ENCODE peak calls at places on chromosomes 13 and 19, in eight cellular contexts. Z is GM23338; G is activated CD8-positive, alpha-beta memory T cell treated with anti-CD3 and anti-CD28 coated beads, Interleukin-2, amount 10 ng/mL, durations not matched to agents 7 days and 5 days; K is mucosa of descending colon; M is upper lobe of left lung; A is heart left ventricle; F is activated naive CD8-positive, alpha-beta T cell treated with anti-CD3 and anti-CD28 coated beads, Interleukin-2, amount 50 U/mL, for 24 hours; U is heart right ventricle. X is an unnamed sample.

GRCh38 chr13:93233997-93234416 is 7.4 kb downstream of the GPC6 start:
- ATAC-seq in U (no peak), K (no peak), M (no peak), Z (peak; percentile 98), F (no peak), A (no peak), G (no peak), X (no peak)

GRCh38 chr19:50663280-50663790 is 14.1 kb downstream of the C19orf81 start:
- ATAC-seq in M (no peak), U (no peak), G (no peak), F (no peak), Z (no peak), A (no peak), K (no peak), X (no peak)

GRCh38 chr13:79491715-79492114 is 10.8 kb downstream of the NDFIP2 start:
- ATAC-seq in U (no peak), Z (no peak), F (no peak), K (peak; percentile 15), A (no peak), M (no peak), G (no peak), X (no peak)

GRCh38 chr13:50309872-50310594 is 294.8 kb downstream of the KCNRG start:
- ATAC-seq in A (no peak), U (no peak), G (no peak), M (no peak), K (no peak), F (peak; percentile 98), Z (peak; percentile 80), X (no peak)

GRCh38 chr13:75305057-75305456 is 176.9 kb downstream of the TBC1D4 start:
- ATAC-seq in K (no peak), Z (no peak), A (peak; percentile 21), G (no peak), U (peak; percentile 50), F (no peak), M (no peak), X (no peak)

GRCh38 chr19:15238639-15239155 is 6.4 kb upstream of the EPHX3 start:
- ATAC-seq in U (peak; percentile 30), G (no peak), Z (peak; percentile 34), A (no peak), F (no peak), K (no peak), M (no peak), X (no peak)

GRCh38 chr19:45171211-45171623 is 6.8 kb downstream of the TRAPPC6A start:
- ATAC-seq in A (peak; percentile 28), K (peak; percentile 40), F (peak; percentile 71), M (no peak), Z (no peak), G (peak; percentile 85), U (peak; percentile 59), X (peak; percentile 47)

GRCh38 chr13:33286143-33286542 is 588 bp upstream of the STARD13 start:
- ATAC-seq in Z (peak; percentile 17), M (peak; percentile 45), G (no peak), A (no peak), F (no peak), U (no peak), K (peak; percentile 29), X (no peak)

GRCh38 chr19:33110201-33110910 is 21.6 kb upstream of the WDR88 start:
- ATAC-seq in F (no peak), M (no peak), K (no peak), U (no peak), Z (no peak), G (no peak), A (no peak), X (no peak)

GRCh38 chr13:75544681-75545333 is 4.8 kb upstream of the UCHL3 start:
- ATAC-seq in F (no peak), Z (no peak), K (no peak), G (no peak), A (no peak), U (no peak), M (no peak), X (no peak)

GRCh38 chr19:10891360-10892108 is 20.2 kb downstream of the CARM1 start:
- ATAC-seq in A (peak; percentile 24), G (no peak), Z (no peak), K (peak; percentile 94), F (no peak), M (no peak), U (peak; percentile 36), X (peak; percentile 21)

GRCh38 chr13:33493672-33494365 is 208.3 kb upstream of the STARD13 start:
- ATAC-seq in U (no peak), F (no peak), Z (no peak), M (no peak), K (no peak), A (no peak), G (no peak), X (no peak)

GRCh38 chr19:37902668-37903067 is 3.7 kb downstream of the WDR87 start:
- ATAC-seq in F (peak; percentile 41), Z (peak; percentile 25), U (peak; percentile 32), A (peak; percentile 43), M (peak; percentile 49), G (no peak), K (peak; percentile 64), X (no peak)

GRCh38 chr19:37920591-37921450 is 13.8 kb downstream of the SIPA1L3 start:
- ATAC-seq in M (no peak), Z (peak; percentile 29), K (no peak), U (no peak), F (no peak), A (no peak), G (no peak), X (no peak)

GRCh38 chr13:35468195-35468594 is 8.3 kb downstream of the MAB21L1 start:
- ATAC-seq in G (no peak), U (no peak), K (no peak), A (no peak), F (no peak), M (no peak), Z (no peak), X (no peak)

GRCh38 chr13:39566216-39566869 is 36.6 kb downstream of the LHFPL6 start:
- ATAC-seq in K (no peak), Z (peak; percentile 20), G (no peak), M (no peak), F (no peak), A (no peak), U (no peak), X (no peak)

GRCh38 chr19:12052057-12052570 is 647 bp downstream of the ZNF878 start:
- ATAC-seq in A (no peak), F (no peak), G (no peak), U (no peak), K (peak; percentile 7), Z (no peak), M (no peak), X (no peak)

GRCh38 chr19:32232449-32232848 is 113.0 kb upstream of the ZNF507 start:
- ATAC-seq in Z (no peak), M (no peak), F (no peak), K (no peak), A (no peak), G (no peak), U (no peak), X (no peak)

GRCh38 chr19:38733241-38733492 is 11.1 kb downstream of the CAPN12 start:
- ATAC-seq in F (no peak), Z (no peak), U (no peak), G (no peak), A (no peak), M (no peak), K (no peak), X (no peak)

GRCh38 chr13:93603043-93603442 is 376.4 kb downstream of the GPC6 start:
- ATAC-seq in F (no peak), U (no peak), K (no peak), G (no peak), M (no peak), A (no peak), Z (no peak), X (peak; percentile 65)

GRCh38 chr19:19758164-19758563 is 25.3 kb upstream of the ZNF14 start:
- ATAC-seq in Z (peak; percentile 29), K (no peak), A (no peak), F (no peak), U (no peak), G (no peak), M (no peak), X (no peak)

GRCh38 chr19:30695171-30695875 is 323.1 kb downstream of the ZNF536 start:
- ATAC-seq in K (no peak), G (no peak), F (no peak), U (peak; percentile 43), M (peak; percentile 39), A (no peak), Z (peak; percentile 75), X (no peak)

GRCh38 chr19:42528354-42529247 is at the start of gene CEACAM1:
- ATAC-seq in K (peak; percentile 90), F (peak; percentile 79), A (no peak), M (peak; percentile 77), Z (peak; percentile 22), U (peak; percentile 80), G (peak; percentile 92), X (no peak)

GRCh38 chr13:51559916-51560315 is 24.3 kb upstream of the WDFY2 start:
- ATAC-seq in Z (no peak), G (no peak), K (no peak), U (no peak), M (no peak), A (no peak), F (no peak), X (no peak)

GRCh38 chr13:60019119-60019993 is 144.4 kb downstream of the DIAPH3 start:
- ATAC-seq in G (peak; percentile 63), Z (no peak), U (no peak), A (no peak), F (no peak), K (peak; percentile 91), M (no peak), X (no peak)

GRCh38 chr13:98889419-98890079 is 88.3 kb downstream of the DOCK9 start:
- ATAC-seq in F (peak; percentile 48), K (no peak), M (no peak), A (no peak), G (no peak), Z (no peak), U (peak; percentile 17), X (no peak)

GRCh38 chr13:112345826-112346172 is 30.4 kb upstream of the SPACA7 start:
- ATAC-seq in G (no peak), Z (no peak), M (no peak), F (no peak), U (no peak), K (no peak), A (no peak), X (no peak)

GRCh38 chr19:37551123-37551993 is 43.2 kb downstream of the ZNF571 start:
- ATAC-seq in M (peak; percentile 30), U (peak; percentile 93), A (peak; percentile 72), K (peak; percentile 77), Z (peak; percentile 69), F (peak; percentile 66), G (peak; percentile 88), X (no peak)

GRCh38 chr13:25169951-25170553 is 2.0 kb downstream of the AMER2 start:
- ATAC-seq in M (no peak), F (no peak), A (no peak), K (no peak), G (no peak), U (no peak), Z (no peak), X (no peak)

GRCh38 chr19:47004012-47004465 is 15.6 kb upstream of the NPAS1 start:
- ATAC-seq in U (peak; percentile 13), G (no peak), A (no peak), Z (no peak), F (no peak), M (no peak), K (no peak), X (no peak)

GRCh38 chr13:34943675-34944634 is 1.9 kb downstream of the NBEA start:
- ATAC-seq in U (no peak), K (no peak), A (no peak), F (peak; percentile 33), G (no peak), M (no peak), Z (no peak), X (no peak)

X was measured in gastroesophageal sphincter.